ENCODE peak calls at places on chromosomes 1 and 21, in five cellular contexts. One of them, this sample, is unnamed.

GRCh38 chr1:153617677-153618076 is 1.6 kb upstream of the S100A14 start:
- DNase-seq in HepG2: no peak
- DNase-seq in GM12891: no peak
- DNase-seq in H1: peak
- DNase-seq in SK-N-SH: peak
- DNase-seq in this sample: no peak

GRCh38 chr1:59105548-59106507 is 191.1 kb upstream of the FGGY start:
- DNase-seq in GM12891: no peak
- DNase-seq in SK-N-SH: no peak
- DNase-seq in H1: no peak
- DNase-seq in HepG2: no peak
- DNase-seq in this sample: no peak

GRCh38 chr1:60169206-60169605 is 95.6 kb upstream of the C1orf87 start:
- DNase-seq in GM12891: no peak
- DNase-seq in SK-N-SH: no peak
- DNase-seq in H1: no peak
- DNase-seq in HepG2: no peak
- DNase-seq in this sample: no peak

GRCh38 chr1:66271904-66272254 is 262.1 kb upstream of the SGIP1 start:
- DNase-seq in HepG2: no peak
- DNase-seq in H1: no peak
- DNase-seq in SK-N-SH: peak
- DNase-seq in GM12891: no peak
- DNase-seq in this sample: no peak

GRCh38 chr1:165566091-165566490 is 22.3 kb downstream of the LRRC52 start:
- DNase-seq in HepG2: no peak
- DNase-seq in GM12891: no peak
- DNase-seq in SK-N-SH: no peak
- DNase-seq in H1: no peak
- DNase-seq in this sample: no peak

GRCh38 chr1:87678221-87678715 is 349.6 kb downstream of the LMO4 start:
- DNase-seq in SK-N-SH: no peak
- DNase-seq in H1: no peak
- DNase-seq in GM12891: no peak
- DNase-seq in HepG2: no peak
- DNase-seq in this sample: no peak

GRCh38 chr1:230713915-230714764 is at the start of gene AGT:
- DNase-seq in SK-N-SH: no peak
- DNase-seq in GM12891: no peak
- DNase-seq in HepG2: peak
- DNase-seq in H1: no peak
- DNase-seq in this sample: no peak

GRCh38 chr1:168347630-168348029 is 67.0 kb downstream of the TBX19 start:
- DNase-seq in SK-N-SH: no peak
- DNase-seq in HepG2: no peak
- DNase-seq in GM12891: no peak
- DNase-seq in H1: no peak
- DNase-seq in this sample: no peak

GRCh38 chr1:108679586-108680213 is 12.4 kb upstream of the PRPF38B start:
- DNase-seq in H1: no peak
- DNase-seq in GM12891: no peak
- DNase-seq in SK-N-SH: no peak
- DNase-seq in HepG2: no peak
- DNase-seq in this sample: no peak

GRCh38 chr1:9413143-9413876 is 120.6 kb downstream of the SPSB1 start:
- DNase-seq in H1: no peak
- DNase-seq in HepG2: no peak
- DNase-seq in SK-N-SH: peak
- DNase-seq in GM12891: peak
- DNase-seq in this sample: peak

GRCh38 chr1:186152945-186153309 is 222.1 kb downstream of the TPR start:
- DNase-seq in HepG2: no peak
- DNase-seq in SK-N-SH: no peak
- DNase-seq in H1: no peak
- DNase-seq in GM12891: no peak
- DNase-seq in this sample: no peak

GRCh38 chr1:229436178-229436577 is 2.3 kb upstream of the ACTA1 start:
- DNase-seq in SK-N-SH: peak
- DNase-seq in HepG2: no peak
- DNase-seq in GM12891: no peak
- DNase-seq in H1: no peak
- DNase-seq in this sample: no peak

GRCh38 chr1:112826217-112826944 is 111.2 kb upstream of the PPM1J start:
- DNase-seq in H1: no peak
- DNase-seq in HepG2: no peak
- DNase-seq in GM12891: no peak
- DNase-seq in SK-N-SH: no peak
- DNase-seq in this sample: no peak
- TF ChIP-seq TAF1 in H1: no peak
- TF ChIP-seq TAF1 in HepG2: no peak
- TF ChIP-seq TAF1 in GM12891: no peak
- TF ChIP-seq TAF1 in SK-N-SH: no peak
- TF ChIP-seq TAF1 in this sample: no peak

GRCh38 chr1:17498214-17498613 is 41.3 kb upstream of the ARHGEF10L start:
- DNase-seq in GM12891: no peak
- DNase-seq in SK-N-SH: no peak
- DNase-seq in H1: no peak
- DNase-seq in HepG2: peak
- DNase-seq in this sample: no peak

GRCh38 chr1:17503146-17503545 is 36.4 kb upstream of the ARHGEF10L start:
- DNase-seq in GM12891: no peak
- DNase-seq in HepG2: no peak
- DNase-seq in H1: no peak
- DNase-seq in SK-N-SH: no peak
- DNase-seq in this sample: no peak

GRCh38 chr1:17496419-17496818 is 43.1 kb upstream of the ARHGEF10L start:
- DNase-seq in HepG2: no peak
- DNase-seq in SK-N-SH: no peak
- DNase-seq in H1: no peak
- DNase-seq in GM12891: no peak
- DNase-seq in this sample: no peak

GRCh38 chr1:17507916-17508315 is 31.6 kb upstream of the ARHGEF10L start:
- DNase-seq in GM12891: no peak
- DNase-seq in HepG2: no peak
- DNase-seq in SK-N-SH: peak
- DNase-seq in H1: no peak
- DNase-seq in this sample: no peak

DNA sequence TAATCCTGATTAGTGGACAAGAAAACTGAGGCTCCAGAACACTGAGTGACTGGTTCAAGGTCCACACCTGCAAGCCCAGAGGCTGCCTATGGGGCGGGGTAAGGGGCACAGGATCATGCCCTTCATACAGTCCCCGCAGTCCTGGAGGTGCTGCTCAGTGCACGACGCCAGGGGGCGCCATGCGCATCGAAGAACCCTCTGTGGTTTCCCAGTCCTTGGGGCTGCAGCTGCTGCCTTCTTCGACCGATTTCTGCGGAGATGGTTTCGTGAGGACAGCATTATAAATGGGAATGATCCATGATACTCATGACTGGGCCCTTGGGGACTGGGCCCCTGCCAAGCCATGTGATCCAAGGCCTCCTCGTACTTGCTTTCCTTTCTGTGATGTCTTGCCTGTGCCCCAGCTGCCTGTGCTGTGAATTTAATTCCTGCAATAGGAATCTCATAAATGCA is 37.1 kb upstream of the ARHGEF10L start:
- DNase-seq in SK-N-SH: peak
- DNase-seq in HepG2: peak
- DNase-seq in GM12891: peak
- DNase-seq in H1: peak
- DNase-seq in this sample: peak
- TF ChIP-seq POLR2AphosphoS5 in SK-N-SH: no peak
- TF ChIP-seq POLR2AphosphoS5 in HepG2: no peak
- TF ChIP-seq POLR2AphosphoS5 in GM12891: no peak
- TF ChIP-seq POLR2AphosphoS5 in H1: no peak
- TF ChIP-seq POLR2AphosphoS5 in this sample: no peak

GRCh38 chr1:12052008-12052573 is 11.0 kb upstream of the TNFRSF8 start:
- DNase-seq in HepG2: no peak
- DNase-seq in H1: no peak
- DNase-seq in SK-N-SH: no peak
- DNase-seq in GM12891: peak
- DNase-seq in this sample: peak
- TF ChIP-seq TAF1 in HepG2: no peak
- TF ChIP-seq TAF1 in H1: no peak
- TF ChIP-seq TAF1 in SK-N-SH: no peak
- TF ChIP-seq TAF1 in GM12891: no peak
- TF ChIP-seq TAF1 in this sample: peak

GRCh38 chr21:16258834-16259611 is 529.2 kb downstream of the USP25 start:
- DNase-seq in GM12891: no peak
- DNase-seq in SK-N-SH: no peak
- DNase-seq in H1: no peak
- DNase-seq in HepG2: no peak
- DNase-seq in this sample: no peak
- TF ChIP-seq POLR2AphosphoS5 in GM12891: no peak
- TF ChIP-seq POLR2AphosphoS5 in SK-N-SH: no peak
- TF ChIP-seq POLR2AphosphoS5 in H1: no peak
- TF ChIP-seq POLR2AphosphoS5 in HepG2: no peak
- TF ChIP-seq POLR2AphosphoS5 in this sample: no peak

GRCh38 chr1:238438296-238439275 is 547.9 kb upstream of the ZP4 start:
- DNase-seq in H1: no peak
- DNase-seq in SK-N-SH: no peak
- DNase-seq in HepG2: no peak
- DNase-seq in GM12891: no peak
- DNase-seq in this sample: no peak
- TF ChIP-seq TAF1 in H1: no peak
- TF ChIP-seq TAF1 in SK-N-SH: no peak
- TF ChIP-seq TAF1 in HepG2: no peak
- TF ChIP-seq TAF1 in GM12891: no peak
- TF ChIP-seq TAF1 in this sample: no peak

GRCh38 chr1:116403506-116404136 is 30.6 kb downstream of the ATP1A1 start:
- DNase-seq in H1: no peak
- DNase-seq in HepG2: no peak
- DNase-seq in GM12891: no peak
- DNase-seq in SK-N-SH: no peak
- DNase-seq in this sample: no peak

GRCh38 chr1:116408193-116408592 is 35.1 kb downstream of the ATP1A1 start:
- DNase-seq in HepG2: no peak
- DNase-seq in H1: no peak
- DNase-seq in SK-N-SH: no peak
- DNase-seq in GM12891: no peak
- DNase-seq in this sample: no peak

GRCh38 chr1:116404699-116405098 is 31.7 kb downstream of the ATP1A1 start:
- DNase-seq in HepG2: no peak
- DNase-seq in GM12891: no peak
- DNase-seq in H1: no peak
- DNase-seq in SK-N-SH: no peak
- DNase-seq in this sample: no peak

GRCh38 chr1:116407033-116407432 is 34.0 kb downstream of the ATP1A1 start:
- DNase-seq in H1: no peak
- DNase-seq in HepG2: no peak
- DNase-seq in SK-N-SH: no peak
- DNase-seq in GM12891: no peak
- DNase-seq in this sample: no peak

GRCh38 chr1:116405241-116406135 is 32.4 kb downstream of the ATP1A1 start:
- DNase-seq in HepG2: no peak
- DNase-seq in GM12891: no peak
- DNase-seq in H1: no peak
- DNase-seq in SK-N-SH: no peak
- DNase-seq in this sample: no peak
- TF ChIP-seq POLR2AphosphoS5 in HepG2: no peak
- TF ChIP-seq POLR2AphosphoS5 in GM12891: peak
- TF ChIP-seq POLR2AphosphoS5 in H1: peak
- TF ChIP-seq POLR2AphosphoS5 in SK-N-SH: no peak
- TF ChIP-seq POLR2AphosphoS5 in this sample: no peak

GRCh38 chr1:104402178-104402577 is 652.5 kb downstream of the AMY1C start:
- DNase-seq in GM12891: no peak
- DNase-seq in H1: no peak
- DNase-seq in SK-N-SH: no peak
- DNase-seq in HepG2: no peak
- DNase-seq in this sample: no peak
- TF ChIP-seq TAF1 in GM12891: no peak
- TF ChIP-seq TAF1 in H1: no peak
- TF ChIP-seq TAF1 in SK-N-SH: no peak
- TF ChIP-seq TAF1 in HepG2: no peak
- TF ChIP-seq TAF1 in this sample: no peak

GRCh38 chr1:113981962-113982931 is 3.0 kb downstream of the OLFML3 start:
- DNase-seq in HepG2: peak
- DNase-seq in H1: no peak
- DNase-seq in SK-N-SH: peak
- DNase-seq in GM12891: no peak
- DNase-seq in this sample: no peak
- TF ChIP-seq POLR2AphosphoS5 in HepG2: no peak
- TF ChIP-seq POLR2AphosphoS5 in H1: no peak
- TF ChIP-seq POLR2AphosphoS5 in SK-N-SH: no peak
- TF ChIP-seq POLR2AphosphoS5 in GM12891: no peak
- TF ChIP-seq POLR2AphosphoS5 in this sample: no peak

DNA sequence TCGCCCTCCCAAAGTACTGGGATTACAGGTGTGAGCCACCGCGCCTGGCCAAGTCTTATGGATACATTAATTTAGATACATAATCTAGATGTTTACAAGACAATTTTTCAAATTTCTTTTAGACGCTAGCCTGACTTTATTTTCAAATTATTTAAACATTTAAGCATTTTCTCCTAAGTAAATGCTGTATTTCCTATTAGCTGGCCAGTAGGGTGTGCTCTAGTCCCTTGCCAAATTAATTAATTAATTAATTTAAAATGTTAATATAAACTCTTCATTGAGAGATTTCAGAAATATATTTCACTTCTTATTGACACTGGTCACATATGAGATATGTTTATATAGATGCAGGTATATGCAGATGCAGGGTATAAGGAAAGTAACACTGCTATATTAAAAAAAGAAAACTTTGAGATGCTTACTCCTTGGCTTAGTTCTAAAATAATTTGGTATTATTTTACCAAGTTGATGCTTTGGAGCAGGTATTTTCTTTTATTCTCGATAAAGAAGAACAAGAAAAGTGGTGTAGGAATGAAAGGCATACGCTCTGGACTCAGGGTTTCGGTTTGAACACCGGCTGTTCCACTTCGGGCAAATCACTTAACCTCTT is 5.2 kb upstream of the ERRFI1 start:
- DNase-seq in H1: no peak
- DNase-seq in SK-N-SH: peak
- DNase-seq in GM12891: no peak
- DNase-seq in HepG2: no peak
- DNase-seq in this sample: no peak
- TF ChIP-seq TAF1 in H1: no peak
- TF ChIP-seq TAF1 in SK-N-SH: no peak
- TF ChIP-seq TAF1 in GM12891: no peak
- TF ChIP-seq TAF1 in HepG2: no peak
- TF ChIP-seq TAF1 in this sample: no peak

GRCh38 chr1:119744598-119744942 is 24.1 kb downstream of the HMGCS2 start:
- DNase-seq in H1: no peak
- DNase-seq in HepG2: no peak
- DNase-seq in GM12891: no peak
- DNase-seq in SK-N-SH: no peak
- DNase-seq in this sample: no peak
- TF ChIP-seq POLR2AphosphoS5 in H1: no peak
- TF ChIP-seq POLR2AphosphoS5 in HepG2: no peak
- TF ChIP-seq POLR2AphosphoS5 in GM12891: no peak
- TF ChIP-seq POLR2AphosphoS5 in SK-N-SH: no peak
- TF ChIP-seq POLR2AphosphoS5 in this sample: no peak

This sample was measured in GM12892.